ENCODE peak calls at places on chromosomes 1 and 21, in six cellular contexts. One of them, this sample, is unnamed.

GRCh38 chr1:62233926-62234450 is 39.3 kb downstream of the L1TD1 start:
- DNase-seq in GM12891: no peak
- DNase-seq in HepG2: no peak
- DNase-seq in K562: no peak
- DNase-seq in GM12878: no peak
- DNase-seq in H1: no peak
- DNase-seq in this sample: no peak

GRCh38 chr21:35256468-35256988 is 207.4 kb upstream of the RUNX1 start:
- DNase-seq in GM12878: no peak
- DNase-seq in HepG2: peak
- DNase-seq in H1: no peak
- DNase-seq in GM12891: no peak
- DNase-seq in K562: no peak
- DNase-seq in this sample: no peak

GRCh38 chr1:168917796-168918195 is 188.7 kb upstream of the ATP1B1 start:
- DNase-seq in HepG2: no peak
- DNase-seq in H1: no peak
- DNase-seq in GM12891: no peak
- DNase-seq in K562: no peak
- DNase-seq in GM12878: no peak
- DNase-seq in this sample: no peak

GRCh38 chr21:33302796-33303195 is 22.0 kb upstream of the IFNAR1 start:
- DNase-seq in K562: no peak
- DNase-seq in H1: peak
- DNase-seq in GM12891: no peak
- DNase-seq in GM12878: no peak
- DNase-seq in HepG2: peak
- DNase-seq in this sample: no peak

GRCh38 chr1:1098656-1099425 is 17.0 kb downstream of the C1orf159 start:
- DNase-seq in K562: no peak
- DNase-seq in HepG2: no peak
- DNase-seq in GM12878: no peak
- DNase-seq in GM12891: no peak
- DNase-seq in H1: no peak
- DNase-seq in this sample: no peak

GRCh38 chr1:62088439-62088838 is 106.2 kb upstream of the L1TD1 start:
- DNase-seq in GM12878: no peak
- DNase-seq in H1: no peak
- DNase-seq in GM12891: no peak
- DNase-seq in HepG2: peak
- DNase-seq in K562: no peak
- DNase-seq in this sample: no peak

GRCh38 chr1:73040811-73041210 is 758.5 kb upstream of the NEGR1 start:
- DNase-seq in H1: no peak
- DNase-seq in GM12878: no peak
- DNase-seq in HepG2: no peak
- DNase-seq in K562: no peak
- DNase-seq in GM12891: no peak
- DNase-seq in this sample: no peak

GRCh38 chr1:177772621-177773020 is 197.2 kb downstream of the SEC16B start:
- DNase-seq in K562: no peak
- DNase-seq in HepG2: no peak
- DNase-seq in H1: no peak
- DNase-seq in GM12891: no peak
- DNase-seq in GM12878: no peak
- DNase-seq in this sample: no peak

GRCh38 chr1:116508090-116508983 is 62.5 kb downstream of the CD58 start:
- DNase-seq in H1: no peak
- DNase-seq in GM12878: no peak
- DNase-seq in HepG2: no peak
- DNase-seq in K562: no peak
- DNase-seq in GM12891: no peak
- DNase-seq in this sample: no peak

GRCh38 chr1:181190362-181191035 is 102.0 kb downstream of the IER5 start:
- DNase-seq in GM12878: no peak
- DNase-seq in HepG2: no peak
- DNase-seq in H1: no peak
- DNase-seq in K562: no peak
- DNase-seq in GM12891: no peak
- DNase-seq in this sample: no peak

GRCh38 chr21:42991992-42992740 is 17.8 kb downstream of the PKNOX1 start:
- DNase-seq in HepG2: no peak
- DNase-seq in H1: no peak
- DNase-seq in GM12891: no peak
- DNase-seq in K562: peak
- DNase-seq in GM12878: no peak
- DNase-seq in this sample: no peak

GRCh38 chr1:209659909-209660308 is 7.7 kb upstream of the LAMB3 start:
- DNase-seq in GM12878: no peak
- DNase-seq in K562: no peak
- DNase-seq in H1: no peak
- DNase-seq in HepG2: no peak
- DNase-seq in GM12891: no peak
- DNase-seq in this sample: no peak

GRCh38 chr1:179762241-179762640 is 19.1 kb downstream of the FAM163A start:
- DNase-seq in GM12878: no peak
- DNase-seq in HepG2: no peak
- DNase-seq in GM12891: no peak
- DNase-seq in H1: no peak
- DNase-seq in K562: no peak
- DNase-seq in this sample: no peak

GRCh38 chr1:61388586-61388985 is 306.2 kb downstream of the NFIA start:
- DNase-seq in GM12878: no peak
- DNase-seq in H1: no peak
- DNase-seq in GM12891: no peak
- DNase-seq in HepG2: no peak
- DNase-seq in K562: no peak
- DNase-seq in this sample: no peak

GRCh38 chr1:23556661-23557470 is 2.4 kb downstream of the ID3 start:
- DNase-seq in K562: no peak
- DNase-seq in H1: no peak
- DNase-seq in GM12878: no peak
- DNase-seq in HepG2: peak
- DNase-seq in GM12891: no peak
- DNase-seq in this sample: no peak

GRCh38 chr1:54542120-54542961 is 5.7 kb upstream of the ACOT11 start:
- DNase-seq in GM12891: peak
- DNase-seq in GM12878: peak
- DNase-seq in HepG2: peak
- DNase-seq in H1: peak
- DNase-seq in K562: peak
- DNase-seq in this sample: no peak
- TF ChIP-seq POLR2A in GM12891: no peak
- TF ChIP-seq POLR2A in GM12878: peak
- TF ChIP-seq POLR2A in HepG2: peak
- TF ChIP-seq POLR2A in H1: peak
- TF ChIP-seq POLR2A in K562: no peak
- TF ChIP-seq POLR2A in this sample: no peak

GRCh38 chr1:228337711-228338520 is 68.7 kb downstream of the TRIM11 start:
- DNase-seq in GM12878: no peak
- DNase-seq in GM12891: no peak
- DNase-seq in K562: no peak
- DNase-seq in HepG2: no peak
- DNase-seq in H1: peak
- DNase-seq in this sample: no peak
- TF ChIP-seq TAF1 in GM12878: no peak
- TF ChIP-seq TAF1 in GM12891: no peak
- TF ChIP-seq TAF1 in K562: no peak
- TF ChIP-seq TAF1 in HepG2: no peak
- TF ChIP-seq TAF1 in H1: no peak
- TF ChIP-seq TAF1 in this sample: no peak

GRCh38 chr1:31628931-31629582 is 11.6 kb downstream of the HCRTR1 start:
- DNase-seq in HepG2: no peak
- DNase-seq in GM12878: no peak
- DNase-seq in K562: no peak
- DNase-seq in GM12891: no peak
- DNase-seq in H1: no peak
- DNase-seq in this sample: no peak

GRCh38 chr1:31625561-31626272 is 8.2 kb downstream of the HCRTR1 start:
- DNase-seq in GM12878: no peak
- DNase-seq in H1: no peak
- DNase-seq in GM12891: no peak
- DNase-seq in HepG2: no peak
- DNase-seq in K562: no peak
- DNase-seq in this sample: no peak

GRCh38 chr1:31627301-31627929 is 9.9 kb downstream of the HCRTR1 start:
- DNase-seq in K562: peak
- DNase-seq in HepG2: no peak
- DNase-seq in GM12891: no peak
- DNase-seq in GM12878: no peak
- DNase-seq in H1: no peak
- DNase-seq in this sample: no peak

GRCh38 chr1:31626451-31627202 is 9.1 kb downstream of the HCRTR1 start:
- DNase-seq in GM12891: no peak
- DNase-seq in HepG2: no peak
- DNase-seq in H1: no peak
- DNase-seq in K562: peak
- DNase-seq in GM12878: no peak
- DNase-seq in this sample: no peak

DNA sequence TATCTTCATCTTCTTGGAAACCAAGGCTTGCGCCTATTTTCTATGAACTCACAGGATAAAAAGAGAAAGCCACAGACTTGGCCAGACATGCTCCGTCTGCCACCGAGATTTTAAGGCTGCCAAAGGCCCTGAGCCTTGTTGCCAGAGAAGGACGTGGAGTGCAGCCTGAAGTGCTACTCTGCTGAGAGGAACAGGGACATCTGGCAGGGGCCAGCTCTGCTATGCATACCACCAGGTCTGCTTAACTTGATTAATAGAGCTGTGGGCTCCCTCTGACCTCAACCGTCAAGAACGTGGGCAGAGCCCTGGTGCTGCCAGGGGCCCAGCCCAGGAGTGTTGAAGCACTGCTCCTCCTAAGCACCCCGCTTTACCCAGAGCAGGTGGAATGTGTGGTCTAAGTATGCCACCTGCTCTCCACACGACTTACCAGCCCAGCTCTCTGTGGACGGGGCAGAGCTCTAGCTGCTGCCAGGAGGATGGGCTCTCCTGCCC is 10.5 kb downstream of the HCRTR1 start:
- DNase-seq in GM12891: no peak
- DNase-seq in K562: no peak
- DNase-seq in H1: no peak
- DNase-seq in GM12878: no peak
- DNase-seq in HepG2: no peak
- DNase-seq in this sample: no peak
- TF ChIP-seq POLR2A in GM12891: no peak
- TF ChIP-seq POLR2A in K562: no peak
- TF ChIP-seq POLR2A in H1: no peak
- TF ChIP-seq POLR2A in GM12878: no peak
- TF ChIP-seq POLR2A in HepG2: no peak
- TF ChIP-seq POLR2A in this sample: no peak

DNA sequence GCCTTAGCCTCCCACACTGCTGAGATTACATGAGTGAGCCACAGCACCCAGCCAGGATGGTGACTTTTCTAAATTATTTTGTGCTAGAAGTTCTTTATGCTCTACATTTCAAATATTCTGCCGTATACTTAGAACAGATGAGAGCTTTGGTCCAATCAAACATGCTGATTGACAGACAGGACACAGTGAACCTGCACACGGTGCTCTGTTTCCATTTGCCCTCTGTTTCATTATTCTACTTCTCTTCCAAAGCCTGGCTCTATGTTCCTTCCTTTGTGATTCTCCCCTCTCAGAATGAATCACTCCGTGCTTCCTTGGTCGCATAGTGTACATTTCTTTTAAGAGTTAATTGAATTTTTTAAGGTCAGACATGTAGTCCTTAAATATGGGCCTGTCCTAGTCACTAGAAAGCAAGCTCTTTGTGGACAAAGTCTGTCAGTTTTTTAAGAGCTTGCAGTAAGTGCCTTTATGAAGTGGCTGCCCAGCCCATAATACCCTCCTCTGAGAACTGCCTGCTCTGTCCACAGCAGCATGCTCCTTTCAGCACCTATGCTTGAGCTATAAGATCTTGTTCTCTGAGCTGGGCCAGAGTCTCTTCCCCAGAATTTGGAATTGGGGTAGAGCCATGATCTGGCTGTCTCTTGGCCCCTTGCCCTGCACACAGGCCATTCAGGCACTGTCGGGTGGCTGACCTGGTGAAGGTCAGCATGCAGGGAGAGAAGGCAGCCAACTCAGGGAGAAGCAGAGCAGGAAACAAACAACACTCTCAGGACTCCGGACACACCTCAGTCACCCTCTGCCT is 66.8 kb upstream of the SLC44A3 start:
- DNase-seq in GM12891: no peak
- DNase-seq in HepG2: peak
- DNase-seq in K562: no peak
- DNase-seq in GM12878: no peak
- DNase-seq in H1: no peak
- DNase-seq in this sample: no peak
- TF ChIP-seq TAF1 in GM12891: no peak
- TF ChIP-seq TAF1 in HepG2: no peak
- TF ChIP-seq TAF1 in K562: no peak
- TF ChIP-seq TAF1 in GM12878: no peak
- TF ChIP-seq TAF1 in H1: no peak
- TF ChIP-seq TAF1 in this sample: no peak

GRCh38 chr1:31422505-31423319 is 9.7 kb downstream of the SERINC2 start:
- DNase-seq in HepG2: peak
- DNase-seq in GM12878: peak
- DNase-seq in H1: peak
- DNase-seq in K562: peak
- DNase-seq in GM12891: peak
- DNase-seq in this sample: peak
- TF ChIP-seq POLR2A in HepG2: no peak
- TF ChIP-seq POLR2A in GM12878: no peak
- TF ChIP-seq POLR2A in H1: no peak
- TF ChIP-seq POLR2A in K562: no peak
- TF ChIP-seq POLR2A in GM12891: no peak
- TF ChIP-seq POLR2A in this sample: no peak

GRCh38 chr1:162854245-162854860 is 6.6 kb downstream of the CCDC190 start:
- DNase-seq in K562: peak
- DNase-seq in GM12891: peak
- DNase-seq in GM12878: no peak
- DNase-seq in HepG2: peak
- DNase-seq in H1: no peak
- DNase-seq in this sample: peak
- TF ChIP-seq TAF1 in K562: no peak
- TF ChIP-seq TAF1 in GM12891: no peak
- TF ChIP-seq TAF1 in GM12878: no peak
- TF ChIP-seq TAF1 in HepG2: no peak
- TF ChIP-seq TAF1 in H1: no peak
- TF ChIP-seq TAF1 in this sample: no peak

GRCh38 chr1:154936416-154937050 is at the start of gene PMVK:
- DNase-seq in GM12878: peak
- DNase-seq in GM12891: peak
- DNase-seq in HepG2: peak
- DNase-seq in H1: peak
- DNase-seq in K562: peak
- DNase-seq in this sample: peak

GRCh38 chr1:154935749-154936415 is 637 bp downstream of the PMVK start:
- DNase-seq in K562: no peak
- DNase-seq in HepG2: no peak
- DNase-seq in GM12891: no peak
- DNase-seq in GM12878: no peak
- DNase-seq in H1: no peak
- DNase-seq in this sample: no peak

GRCh38 chr1:154938604-154939399 is 2.3 kb upstream of the PMVK start:
- DNase-seq in GM12878: no peak
- DNase-seq in H1: no peak
- DNase-seq in K562: no peak
- DNase-seq in GM12891: no peak
- DNase-seq in HepG2: no peak
- DNase-seq in this sample: no peak

GRCh38 chr1:154937051-154937987 is 800 bp upstream of the PMVK start:
- DNase-seq in HepG2: peak
- DNase-seq in GM12878: peak
- DNase-seq in H1: peak
- DNase-seq in GM12891: peak
- DNase-seq in K562: peak
- DNase-seq in this sample: peak

GRCh38 chr1:154937988-154938386 is 1.5 kb upstream of the PMVK start:
- DNase-seq in GM12878: no peak
- DNase-seq in K562: no peak
- DNase-seq in HepG2: no peak
- DNase-seq in GM12891: no peak
- DNase-seq in H1: no peak
- DNase-seq in this sample: no peak
- TF ChIP-seq POLR2A in GM12878: no peak
- TF ChIP-seq POLR2A in K562: no peak
- TF ChIP-seq POLR2A in HepG2: no peak
- TF ChIP-seq POLR2A in GM12891: no peak
- TF ChIP-seq POLR2A in H1: no peak
- TF ChIP-seq POLR2A in this sample: no peak